ENCODE peak calls at places on chromosome 14, in six cellular contexts. A, O, Z, B, J and C are unnamed samples.
A peak's percentile ranks its signal among the peaks of the same experiment; 100 is the strongest.

GRCh38 chr14:62847168-62847567 is 198.1 kb downstream of the KCNH5 start:
- DNase-seq in A (no peak), B (no peak), Z (no peak), J (no peak), O (no peak), C (no peak)

GRCh38 chr14:59107819-59108218 is 80.6 kb upstream of the DAAM1 start:
- DNase-seq in O (no peak), A (no peak), J (no peak), Z (no peak), B (no peak), C (no peak)

GRCh38 chr14:55752580-55753365 is 172.8 kb downstream of the KTN1 start:
- DNase-seq in J (peak; percentile 64), B (peak; percentile 11), Z (no peak), O (no peak), A (peak; percentile 72), C (peak; percentile 78)

GRCh38 chr14:72104011-72104613 is 171.9 kb downstream of the RGS6 start:
- DNase-seq in A (no peak), B (no peak), J (peak; percentile 45), Z (peak; percentile 43), O (peak; percentile 41), C (peak; percentile 52)

GRCh38 chr14:89477391-89477790 is 60.4 kb upstream of the FOXN3 start:
- DNase-seq in A (no peak), Z (no peak), B (no peak), O (no peak), J (no peak), C (no peak)

GRCh38 chr14:95516554-95517209 is at the start of gene SYNE3:
- DNase-seq in J (peak; percentile 66), B (no peak), A (no peak), Z (peak; percentile 94), O (peak; percentile 80), C (peak; percentile 44)

GRCh38 chr14:67187826-67188225 is 1.4 kb upstream of the GARIN2 start:
- DNase-seq in B (peak; percentile 90), A (peak; percentile 78), O (no peak), J (no peak), Z (no peak), C (peak; percentile 85)

GRCh38 chr14:33938131-33938949 is 12.5 kb downstream of the EGLN3 start:
- DNase-seq in A (no peak), J (peak; percentile 82), B (peak; percentile 45), Z (no peak), O (no peak), C (peak; percentile 61)

GRCh38 chr14:53491256-53491905 is 338.3 kb upstream of the DDHD1 start:
- DNase-seq in J (no peak), A (no peak), B (peak; percentile 44), Z (no peak), O (no peak), C (peak; percentile 4)

GRCh38 chr14:52874389-52874788 is 76.5 kb downstream of the FERMT2 start:
- DNase-seq in J (no peak), A (no peak), O (no peak), Z (no peak), B (no peak), C (no peak)

GRCh38 chr14:50774542-50775267 is 56.3 kb downstream of the NIN start:
- DNase-seq in J (no peak), Z (no peak), O (no peak), A (no peak), B (no peak), C (no peak)

GRCh38 chr14:89589400-89590128 is 172.5 kb upstream of the FOXN3 start:
- DNase-seq in J (no peak), O (peak; percentile 58), B (no peak), Z (peak; percentile 46), A (no peak), C (no peak)

GRCh38 chr14:57480044-57480443 is 13.6 kb downstream of the CCDC198 start:
- DNase-seq in O (no peak), J (no peak), A (no peak), Z (no peak), B (no peak), C (peak; percentile 33)

GRCh38 chr14:69284170-69284569 is 24.2 kb downstream of the GALNT16 start:
- DNase-seq in J (no peak), Z (no peak), O (no peak), A (no peak), B (no peak), C (no peak)

GRCh38 chr14:23568600-23569310 is 1.2 kb upstream of the AP1G2 start:
- DNase-seq in J (peak; percentile 65), B (no peak), O (no peak), A (no peak), Z (no peak), C (peak; percentile 24)

GRCh38 chr14:71532790-71533189 is 399.4 kb upstream of the RGS6 start:
- DNase-seq in Z (no peak), O (no peak), A (no peak), J (no peak), B (no peak), C (no peak)

GRCh38 chr14:101761881-101762529 is 496 bp downstream of the PPP2R5C start:
- DNase-seq in J (peak; percentile 39), A (no peak), Z (peak; percentile 76), B (no peak), O (peak; percentile 48), C (peak; percentile 12)

GRCh38 chr14:65095633-65096205 is 6.6 kb downstream of the MAX start:
- DNase-seq in A (peak; percentile 51), J (no peak), B (no peak), Z (no peak), O (no peak), C (no peak)

DNA sequence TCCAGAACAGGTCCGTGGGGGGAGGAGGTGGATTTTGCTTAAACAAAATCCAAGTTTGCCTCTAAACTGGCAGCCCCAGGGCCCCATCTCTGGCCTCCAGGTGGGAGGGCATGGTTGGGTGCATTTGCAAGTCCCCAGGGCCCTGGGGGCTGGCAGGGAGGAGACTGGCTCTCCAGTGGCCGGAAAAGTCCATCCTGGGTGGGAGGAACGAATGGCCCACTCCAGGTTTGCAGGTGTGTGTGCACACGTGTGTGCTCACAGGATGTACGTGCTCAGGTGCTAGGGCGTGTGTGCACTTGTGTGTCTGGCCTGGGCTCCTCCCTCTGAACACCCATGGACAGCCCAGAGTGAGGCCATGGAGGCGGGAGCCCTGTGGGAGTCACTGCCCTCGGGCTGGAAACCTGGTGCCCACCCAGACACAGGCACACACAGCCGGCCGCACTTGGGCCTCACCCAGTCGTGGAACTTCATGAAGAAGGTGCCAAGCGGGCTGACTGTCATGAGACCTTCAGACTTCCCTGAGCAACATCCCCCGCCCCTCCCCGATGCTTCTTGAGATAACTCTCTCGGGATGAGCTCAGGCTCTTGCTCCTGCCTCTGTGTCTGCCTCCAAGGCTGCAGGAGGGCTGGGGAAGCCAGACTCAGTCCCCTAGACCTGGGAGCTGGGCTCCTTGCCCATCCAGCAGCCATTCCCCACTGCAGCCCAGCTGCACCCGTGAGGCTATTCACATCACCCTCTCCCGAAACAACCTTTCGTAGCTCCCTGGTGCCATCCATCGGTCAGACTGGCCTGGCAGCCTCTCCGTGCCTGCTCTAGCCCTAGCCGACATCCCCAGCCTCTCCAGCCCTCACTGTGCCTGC is 9.4 kb downstream of the AHNAK2 start:
- DNase-seq in O (no peak), B (peak; percentile 95), Z (no peak), A (no peak), J (peak; percentile 37), C (peak; percentile 74)
- TF ChIP-seq CTCF in O (no peak), B (no peak), Z (no peak), A (no peak), J (no peak), C (peak; percentile 17)

GRCh38 chr14:74569826-74570591 is 42.0 kb downstream of the LTBP2 start:
- DNase-seq in O (no peak), J (no peak), B (peak; percentile 87), Z (no peak), A (no peak), C (peak; percentile 97)

GRCh38 chr14:74570696-74571095 is 41.3 kb downstream of the LTBP2 start:
- DNase-seq in J (no peak), B (peak; percentile 25), O (no peak), Z (no peak), A (no peak), C (peak; percentile 42)

GRCh38 chr14:74571901-74572828 is 39.9 kb downstream of the LTBP2 start:
- DNase-seq in J (no peak), A (no peak), Z (no peak), B (peak; percentile 99), O (no peak), C (peak; percentile 97)

GRCh38 chr14:74572829-74573360 is 39.1 kb downstream of the LTBP2 start:
- DNase-seq in A (no peak), Z (no peak), B (peak; percentile 84), J (no peak), O (no peak), C (peak; percentile 86)

GRCh38 chr14:74571441-74571841 is 40.6 kb downstream of the LTBP2 start:
- DNase-seq in Z (no peak), B (no peak), J (no peak), A (no peak), O (no peak), C (peak; percentile 58)
- TF ChIP-seq CTCF in Z (no peak), B (no peak), J (no peak), A (no peak), O (no peak), C (no peak)

DNA sequence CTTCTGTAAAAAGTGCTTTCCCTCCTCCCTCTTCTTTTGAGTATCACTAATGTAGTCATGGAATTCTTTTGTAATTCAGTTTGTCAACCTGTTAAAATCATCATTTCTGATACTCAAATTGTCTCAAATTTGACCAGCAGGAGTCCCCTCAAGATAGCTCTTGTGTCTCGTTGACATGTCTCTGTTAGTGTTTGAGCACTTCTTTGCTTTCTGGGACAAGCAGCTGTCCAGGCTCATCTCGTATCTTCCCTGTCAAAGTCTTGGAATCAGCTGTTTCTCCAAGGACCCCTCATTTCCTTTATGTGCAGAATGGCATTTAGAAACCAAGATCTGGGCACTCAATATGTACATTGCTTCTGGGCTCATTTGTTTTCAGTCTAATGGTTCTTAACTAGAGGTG is 10.7 kb downstream of the CIPC start:
- DNase-seq in O (no peak), A (no peak), Z (no peak), B (no peak), J (no peak), C (no peak)
- TF ChIP-seq CTCF in O (peak; percentile 28), A (no peak), Z (no peak), B (no peak), J (no peak), C (no peak)

GRCh38 chr14:26905219-26905618 is 307.4 kb upstream of the NOVA1 start:
- DNase-seq in B (no peak), Z (no peak), J (no peak), O (no peak), A (no peak), C (no peak)
- TF ChIP-seq CTCF in B (no peak), Z (no peak), J (no peak), O (no peak), A (no peak), C (peak; percentile 12)

GRCh38 chr14:73634333-73634833 is 10.4 kb upstream of the DNAL1 start:
- DNase-seq in J (peak; percentile 82), O (peak; percentile 18), Z (no peak), A (peak; percentile 31), B (no peak), C (no peak)
- TF ChIP-seq CTCF in J (peak; percentile 42), O (peak; percentile 33), Z (no peak), A (peak; percentile 16), B (peak; percentile 34), C (no peak)